ENCODE peak calls at places on chromosome 13, in nine cellular contexts. A is RWPE1, P is KG1, E is neural crest cell, Q is NCI-H2029 treated with DMSO at 0.1 percent for 48 hours, G is fibroblast of gingiva, F is T-helper 2 cell, W is AG08396, I is fibroblast of lung. Y is an unnamed sample.

GRCh38 chr13:43003010-43003409 is 11.0 kb upstream of the EPSTI1 start:
- DNase-seq in G (no peak), P (no peak), Q (no peak), E (no peak), W (no peak), I (peak), A (peak), F (no peak), Y (no peak)

GRCh38 chr13:27578121-27579030 is 42.0 kb downstream of the LNX2 start:
- DNase-seq in W (peak), F (no peak), G (peak), P (no peak), I (peak), E (no peak), A (peak), Q (no peak), Y (no peak)

GRCh38 chr13:86892330-86892729 is 778.8 kb upstream of the SLITRK5 start:
- DNase-seq in F (no peak), Q (no peak), P (no peak), I (peak), G (no peak), E (no peak), A (no peak), W (no peak), Y (no peak)

GRCh38 chr13:104008075-104008474 is 941.9 kb upstream of the SLC10A2 start:
- DNase-seq in E (no peak), W (no peak), I (no peak), F (no peak), P (no peak), Q (no peak), A (no peak), G (no peak), Y (no peak)

GRCh38 chr13:111485491-111486250 is 165.2 kb downstream of the TEX29 start:
- DNase-seq in E (no peak), G (no peak), W (no peak), A (no peak), P (no peak), I (no peak), F (no peak), Q (no peak), Y (no peak)

GRCh38 chr13:112923962-112924361 is 45.1 kb upstream of the MCF2L start:
- DNase-seq in Q (no peak), I (no peak), F (no peak), G (no peak), W (no peak), E (no peak), P (no peak), A (no peak), Y (no peak)

GRCh38 chr13:109651854-109652253 is 134.5 kb downstream of the IRS2 start:
- DNase-seq in E (no peak), G (no peak), W (no peak), Q (no peak), A (no peak), I (no peak), F (no peak), P (no peak), Y (no peak)

GRCh38 chr13:90436697-90437096 is 910.8 kb upstream of the MIR17HG start:
- DNase-seq in I (no peak), W (no peak), G (no peak), P (no peak), Q (no peak), E (no peak), F (no peak), A (no peak), Y (no peak)

GRCh38 chr13:53200498-53201453 is 172.2 kb downstream of the OLFM4 start:
- DNase-seq in Q (no peak), G (no peak), E (peak), I (peak), W (peak), A (peak), F (no peak), P (no peak), Y (peak)

GRCh38 chr13:114077121-114077937 is 55.1 kb downstream of the RASA3 start:
- DNase-seq in F (no peak), P (no peak), Q (no peak), E (no peak), W (no peak), I (no peak), A (no peak), G (no peak), Y (no peak)

GRCh38 chr13:46380242-46380641 is 6.8 kb downstream of the RUBCNL start:
- DNase-seq in I (no peak), Q (no peak), F (no peak), A (no peak), E (no peak), G (no peak), P (no peak), W (no peak), Y (no peak)

GRCh38 chr13:111120422-111120821 is 5.3 kb downstream of the ARHGEF7 start:
- DNase-seq in A (no peak), F (no peak), P (no peak), W (no peak), E (no peak), Q (no peak), G (no peak), I (no peak), Y (no peak)

GRCh38 chr13:59623516-59623915 is 540.2 kb downstream of the DIAPH3 start:
- DNase-seq in E (no peak), F (no peak), A (no peak), G (no peak), W (no peak), Q (no peak), I (no peak), P (no peak), Y (no peak)

GRCh38 chr13:75749407-75749806 is 113.3 kb downstream of the LMO7 start:
- DNase-seq in Q (no peak), E (no peak), G (peak), P (no peak), W (peak), A (peak), I (peak), F (no peak), Y (peak)

GRCh38 chr13:69910800-69911199 is 196.8 kb upstream of the ATXN8OS start:
- DNase-seq in E (no peak), I (no peak), Q (no peak), W (no peak), P (no peak), G (no peak), F (no peak), A (no peak), Y (no peak)

GRCh38 chr13:33096886-33097610 is 80.8 kb downstream of the KL start:
- DNase-seq in E (no peak), Q (no peak), W (no peak), A (no peak), G (no peak), F (no peak), I (no peak), P (no peak), Y (no peak)

Y was measured in left kidney.